ENCODE peak calls at places on chromosomes 13 and 19, in four cellular contexts. One of them, this sample, is unnamed.

GRCh38 chr19:12952488-12953455 is 4.3 kb downstream of the GADD45GIP1 start:
- DNase-seq in SJCRH30: peak; percentile 88
- DNase-seq in trophoblast cell: no peak
- DNase-seq in ACHN: peak; percentile 19
- DNase-seq in this sample: no peak

GRCh38 chr13:99176309-99177276 is 24.1 kb upstream of the UBAC2 start:
- DNase-seq in ACHN: peak; percentile 53
- DNase-seq in trophoblast cell: peak; percentile 68
- DNase-seq in SJCRH30: peak; percentile 43
- DNase-seq in this sample: peak; percentile 94

GRCh38 chr13:45278096-45278645 is 62.8 kb downstream of the TPT1 start:
- DNase-seq in ACHN: no peak
- DNase-seq in SJCRH30: no peak
- DNase-seq in trophoblast cell: no peak
- DNase-seq in this sample: no peak

GRCh38 chr13:87078947-87079795 is 592.0 kb upstream of the SLITRK5 start:
- DNase-seq in trophoblast cell: no peak
- DNase-seq in ACHN: no peak
- DNase-seq in SJCRH30: no peak
- DNase-seq in this sample: no peak

GRCh38 chr19:31418055-31418454 is 68.8 kb upstream of the TSHZ3 start:
- DNase-seq in SJCRH30: no peak
- DNase-seq in ACHN: no peak
- DNase-seq in trophoblast cell: peak; percentile 62
- DNase-seq in this sample: no peak

GRCh38 chr19:14443632-14444216 is 10.6 kb downstream of the PKN1 start:
- DNase-seq in ACHN: no peak
- DNase-seq in trophoblast cell: no peak
- DNase-seq in SJCRH30: no peak
- DNase-seq in this sample: no peak

GRCh38 chr13:84641491-84641890 is 759.2 kb upstream of the SLITRK1 start:
- DNase-seq in ACHN: peak; percentile 42
- DNase-seq in trophoblast cell: no peak
- DNase-seq in SJCRH30: no peak
- DNase-seq in this sample: no peak

GRCh38 chr13:113668491-113668971 is 1.5 kb downstream of the GRK1 start:
- DNase-seq in trophoblast cell: no peak
- DNase-seq in SJCRH30: peak; percentile 1
- DNase-seq in ACHN: no peak
- DNase-seq in this sample: no peak

GRCh38 chr19:18768046-18768771 is 22.9 kb downstream of the COMP start:
- DNase-seq in ACHN: no peak
- DNase-seq in trophoblast cell: no peak
- DNase-seq in SJCRH30: peak; percentile 89
- DNase-seq in this sample: no peak

GRCh38 chr19:10690351-10690781 is 10.9 kb upstream of the QTRT1 start:
- DNase-seq in trophoblast cell: peak; percentile 50
- DNase-seq in SJCRH30: no peak
- DNase-seq in ACHN: no peak
- DNase-seq in this sample: no peak

GRCh38 chr13:100301418-100301817 is 212.5 kb downstream of the PCCA start:
- DNase-seq in SJCRH30: no peak
- DNase-seq in trophoblast cell: no peak
- DNase-seq in ACHN: no peak
- DNase-seq in this sample: no peak

GRCh38 chr19:6412111-6412999 is 12.3 kb downstream of the KHSRP start:
- DNase-seq in trophoblast cell: peak; percentile 46
- DNase-seq in SJCRH30: no peak
- DNase-seq in ACHN: peak; percentile 19
- DNase-seq in this sample: peak; percentile 90

GRCh38 chr19:10593820-10594637 is 6.9 kb upstream of the AP1M2 start:
- DNase-seq in ACHN: no peak
- DNase-seq in trophoblast cell: peak; percentile 58
- DNase-seq in SJCRH30: peak; percentile 37
- DNase-seq in this sample: no peak

GRCh38 chr19:13881231-13881691 is 4.3 kb downstream of the NANOS3 start:
- DNase-seq in SJCRH30: peak; percentile 93
- DNase-seq in ACHN: no peak
- DNase-seq in trophoblast cell: no peak
- DNase-seq in this sample: no peak

GRCh38 chr19:13162749-13163608 is 12.8 kb downstream of the IER2 start:
- DNase-seq in SJCRH30: peak; percentile 99
- DNase-seq in ACHN: peak; percentile 97
- DNase-seq in trophoblast cell: peak; percentile 100
- DNase-seq in this sample: peak; percentile 92

GRCh38 chr19:2083174-2083854 is 12.8 kb downstream of the MOB3A start:
- DNase-seq in trophoblast cell: no peak
- DNase-seq in ACHN: no peak
- DNase-seq in SJCRH30: no peak
- DNase-seq in this sample: no peak

GRCh38 chr13:59269476-59269875 is 894.3 kb downstream of the DIAPH3 start:
- DNase-seq in SJCRH30: peak; percentile 38
- DNase-seq in ACHN: no peak
- DNase-seq in trophoblast cell: peak; percentile 85
- DNase-seq in this sample: no peak

GRCh38 chr13:20945952-20946383 is 43.4 kb upstream of the XPO4 start:
- DNase-seq in SJCRH30: no peak
- DNase-seq in ACHN: no peak
- DNase-seq in trophoblast cell: no peak
- DNase-seq in this sample: peak; percentile 56

GRCh38 chr19:4183967-4184717 is 1.7 kb downstream of the ANKRD24 start:
- DNase-seq in trophoblast cell: no peak
- DNase-seq in ACHN: no peak
- DNase-seq in SJCRH30: peak; percentile 50
- DNase-seq in this sample: no peak

GRCh38 chr13:99150575-99151370 is 49.9 kb upstream of the UBAC2 start:
- DNase-seq in ACHN: no peak
- DNase-seq in SJCRH30: no peak
- DNase-seq in trophoblast cell: peak; percentile 76
- DNase-seq in this sample: no peak

GRCh38 chr19:14005381-14006084 is 587 bp downstream of the RFX1 start:
- DNase-seq in ACHN: peak; percentile 79
- DNase-seq in trophoblast cell: peak; percentile 82
- DNase-seq in SJCRH30: peak; percentile 93
- DNase-seq in this sample: peak; percentile 94

GRCh38 chr13:36130168-36130541 is 1.0 kb downstream of the DCLK1 start:
- DNase-seq in trophoblast cell: no peak
- DNase-seq in ACHN: no peak
- DNase-seq in SJCRH30: no peak
- DNase-seq in this sample: no peak

GRCh38 chr13:23570099-23570926 is at the start of gene TNFRSF19:
- DNase-seq in trophoblast cell: no peak
- DNase-seq in SJCRH30: peak; percentile 70
- DNase-seq in ACHN: no peak
- DNase-seq in this sample: no peak

This sample was measured in H1.